ENCODE peak calls at places on chromosomes 3 and 15, in seven cellular contexts. B, Q, H, L, J, N and A are unnamed samples.

GRCh38 chr3:192434186-192434585 is 293.2 kb downstream of the FGF12 start:
- DNase-seq in B (no peak), Q (no peak), H (no peak), L (no peak), J (no peak), N (no peak), A (no peak)

GRCh38 chr3:143000525-143000924 is 845 bp upstream of the U2SURP start:
- DNase-seq in B (peak), Q (no peak), H (peak), L (peak), J (no peak), N (no peak), A (no peak)

GRCh38 chr15:60511351-60512157 is 32.6 kb upstream of the ICE2 start:
- DNase-seq in B (no peak), Q (no peak), H (no peak), L (no peak), J (peak), N (no peak), A (no peak)

GRCh38 chr3:188006726-188007393 is 147.1 kb upstream of the LPP start:
- DNase-seq in B (no peak), Q (peak), H (no peak), L (no peak), J (no peak), N (no peak), A (peak)

GRCh38 chr3:172562881-172563835 is 39.9 kb upstream of the TNFSF10 start:
- DNase-seq in B (no peak), Q (no peak), H (peak), L (peak), J (no peak), N (no peak), A (no peak)

GRCh38 chr15:88865498-88866099 is 29.7 kb downstream of the HAPLN3 start:
- DNase-seq in B (no peak), Q (no peak), H (peak), L (no peak), J (no peak), N (no peak), A (no peak)

GRCh38 chr3:11477286-11477935 is 166.3 kb downstream of the VGLL4 start:
- DNase-seq in B (peak), Q (no peak), H (peak), L (peak), J (no peak), N (no peak), A (no peak)

GRCh38 chr15:89768071-89768500 is 8.0 kb upstream of the MESP2 start:
- DNase-seq in B (no peak), Q (peak), H (peak), L (no peak), J (peak), N (no peak), A (no peak)

GRCh38 chr15:63986751-63987341 is 59.4 kb downstream of the DAPK2 start:
- DNase-seq in B (no peak), Q (no peak), H (no peak), L (no peak), J (no peak), N (no peak), A (no peak)